ENCODE peak calls at places on chromosomes 16 and 17, in seven cellular contexts. E is CD8-positive, alpha-beta T cell; P is CD8-positive, alpha-beta memory T cell; M is adrenal gland; N is ovary; V is OCI-LY7; W is CD4-positive, CD25-positive, alpha-beta regulatory T cell. B is an unnamed sample. For H3K9me3, the result is how much of the 10 kb centered on the place peaks cover.

GRCh38 chr17:28574536-28574935 is 2.2 kb downstream of the ALDOC start:
- DNase-seq in E (no peak), P (no peak), M (no peak), N (no peak), V (no peak), W (peak), B (no peak)

GRCh38 chr17:28267720-28268609 is 51.0 kb upstream of the TMEM97 start:
- DNase-seq in E (no peak), P (no peak), M (no peak), N (no peak), V (no peak), W (no peak), B (no peak)

GRCh38 chr17:80498242-80498919 is 22.0 kb upstream of the NPTX1 start:
- DNase-seq in E (no peak), P (no peak), M (no peak), N (peak), V (peak), W (no peak), B (no peak)

GRCh38 chr16:17223576-17223975 is 247.2 kb downstream of the XYLT1 start:
- DNase-seq in E (no peak), P (no peak), M (no peak), N (no peak), V (no peak), W (no peak), B (no peak)

GRCh38 chr17:14047591-14047990 is 21.7 kb upstream of the COX10 start:
- DNase-seq in E (no peak), P (no peak), M (no peak), N (no peak), V (no peak), W (no peak), B (no peak)

GRCh38 chr17:66920965-66921364 is 43.5 kb upstream of the CACNG4 start:
- DNase-seq in E (no peak), P (no peak), M (no peak), N (no peak), V (no peak), W (no peak), B (no peak)

GRCh38 chr17:76755285-76755684 is 17.4 kb downstream of the MFSD11 start:
- DNase-seq in E (no peak), P (no peak), M (no peak), N (no peak), V (no peak), W (no peak), B (no peak)

GRCh38 chr16:11133344-11133921 is 122.6 kb downstream of the SOCS1 start:
- DNase-seq in E (no peak), P (no peak), M (peak), N (peak), V (no peak), W (no peak), B (peak)

GRCh38 chr16:10752843-10753523 is 9.3 kb downstream of the NUBP1 start:
- DNase-seq in E (no peak), P (no peak), M (peak), N (no peak), V (peak), W (no peak), B (no peak)

GRCh38 chr16:72785886-72786285 is 262.0 kb downstream of the ZFHX3 start:
- DNase-seq in E (no peak), P (no peak), M (no peak), N (no peak), V (no peak), W (no peak), B (no peak)
- H3K27ac ChIP-seq in E (no peak), P (no peak), M (no peak), N (no peak), V (no peak), W (no peak), B (no peak)

GRCh38 chr16:35631261-35631945 is 2172.0 kb downstream of the TP53TG3F start:
- DNase-seq in E (no peak), P (no peak), M (no peak), N (no peak), V (no peak), W (no peak), B (no peak)
- H3K9me3 ChIP-seq in E (under half), P (under half), M (under half), N (under half), V (under half), W (under half), B (under half)

GRCh38 chr16:56298948-56299602 is 107.8 kb downstream of the GNAO1 start:
- DNase-seq in E (no peak), P (no peak), M (no peak), N (no peak), V (no peak), W (no peak), B (no peak)
- H3K27ac ChIP-seq in E (no peak), P (no peak), M (no peak), N (no peak), V (no peak), W (no peak), B (no peak)

DNA sequence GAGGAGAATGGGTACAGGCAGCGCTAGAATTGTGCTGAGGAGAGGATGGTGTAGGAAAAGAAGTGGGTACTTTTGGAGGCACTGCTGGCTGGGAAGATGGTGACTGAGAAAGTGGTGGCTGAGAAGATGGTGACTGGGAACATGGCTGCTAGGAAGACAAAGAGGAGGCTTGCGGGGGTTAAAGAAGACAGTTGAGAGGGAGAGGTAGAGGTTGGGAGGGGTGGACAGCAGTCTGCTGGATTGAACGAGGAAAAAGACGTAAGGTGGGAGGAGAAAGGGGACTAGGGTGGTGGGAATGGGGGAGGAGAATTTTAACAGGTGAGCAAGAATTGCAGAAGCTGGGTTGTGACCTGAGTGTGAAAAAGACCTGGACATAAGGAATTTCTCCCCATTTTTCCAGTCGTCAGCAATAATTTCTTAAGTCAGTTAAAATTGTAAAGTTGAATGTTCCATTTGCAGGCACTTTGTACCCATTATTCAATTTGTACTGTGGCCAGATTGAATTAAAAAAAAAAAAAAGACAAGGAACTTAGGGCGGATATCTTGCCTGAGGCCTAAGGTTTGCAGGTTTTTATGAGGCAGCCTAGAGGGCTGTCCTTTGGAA is 2450.0 kb downstream of the TP53TG3F start:
- DNase-seq in E (no peak), P (no peak), M (no peak), N (no peak), V (no peak), W (no peak), B (no peak)
- H3K9me3 ChIP-seq in E (under half), P (under half), M (under half), N (under half), V (under half), W (under half), B (under half)